ENCODE peak calls at places on chromosomes 11 and 22, in four cellular contexts. P is fibroblast of pulmonary artery, M is stomach, Q is cardiac muscle cell. U is an unnamed sample.

GRCh38 chr11:124717786-124718634 is 21.7 kb upstream of the NRGN start:
- DNase-seq in P (peak), M (no peak), Q (peak), U (peak)

GRCh38 chr11:68867067-68867466 is 25.4 kb upstream of the CPT1A start:
- DNase-seq in P (no peak), M (no peak), Q (no peak), U (no peak)

GRCh38 chr11:6319879-6320410 is 356 bp downstream of the CAVIN3 start:
- DNase-seq in P (peak), M (peak), Q (peak), U (peak)

GRCh38 chr11:68312117-68312779 is at the start of gene LRP5:
- DNase-seq in P (no peak), M (no peak), Q (peak), U (peak)

GRCh38 chr11:16881074-16881709 is 133.0 kb downstream of the PLEKHA7 start:
- DNase-seq in P (peak), M (peak), Q (peak), U (no peak)

GRCh38 chr11:74970852-74971395 is 17.8 kb upstream of the NEU3 start:
- DNase-seq in P (no peak), M (no peak), Q (no peak), U (no peak)

GRCh38 chr22:46830001-46830715 is 67.7 kb downstream of the TBC1D22A start:
- DNase-seq in P (peak), M (peak), Q (no peak), U (no peak)

GRCh38 chr11:85680897-85681296 is 5.1 kb downstream of the CCDC89 start:
- DNase-seq in P (no peak), M (no peak), Q (no peak), U (no peak)

GRCh38 chr22:50723991-50724390 is 14.0 kb upstream of the ACR start:
- DNase-seq in P (no peak), M (no peak), Q (no peak), U (no peak)

GRCh38 chr11:834371-835316 is 1.9 kb downstream of the CD151 start:
- DNase-seq in P (peak), M (peak), Q (no peak), U (no peak)

GRCh38 chr11:20488352-20488751 is 100.8 kb downstream of the PRMT3 start:
- DNase-seq in P (no peak), M (no peak), Q (no peak), U (no peak)

GRCh38 chr11:118915941-118916841 is 9.5 kb downstream of the BCL9L start:
- DNase-seq in P (no peak), M (no peak), Q (no peak), U (no peak)

GRCh38 chr11:70186420-70186819 is 16.7 kb upstream of the FADD start:
- DNase-seq in P (no peak), M (no peak), Q (no peak), U (no peak)

GRCh38 chr11:118849825-118850224 is 33.9 kb upstream of the CXCR5 start:
- DNase-seq in P (no peak), M (no peak), Q (no peak), U (no peak)

GRCh38 chr11:70364745-70365535 is 33.4 kb upstream of the CTTN start:
- DNase-seq in P (no peak), M (no peak), Q (no peak), U (no peak)

GRCh38 chr11:46338988-46339666 is 8.1 kb upstream of the DGKZ start:
- DNase-seq in P (no peak), M (no peak), Q (peak), U (no peak)

GRCh38 chr11:16511109-16511806 is 154.9 kb upstream of the SOX6 start:
- DNase-seq in P (peak), M (no peak), Q (no peak), U (no peak)

GRCh38 chr11:70384486-70385152 is 13.7 kb upstream of the CTTN start:
- DNase-seq in P (no peak), M (no peak), Q (no peak), U (no peak)

GRCh38 chr11:66109294-66109693 is 39.2 kb downstream of the PACS1 start:
- DNase-seq in P (no peak), M (no peak), Q (no peak), U (no peak)

GRCh38 chr11:47351159-47352126 is 1.1 kb downstream of the MYBPC3 start:
- DNase-seq in P (no peak), M (peak), Q (peak), U (no peak)

GRCh38 chr22:27435839-27436581 is 365.5 kb downstream of the MN1 start:
- DNase-seq in P (peak), M (no peak), Q (peak), U (peak)

GRCh38 chr11:73662445-73663157 is 16.2 kb downstream of the PLEKHB1 start:
- DNase-seq in P (no peak), M (no peak), Q (no peak), U (no peak)

GRCh38 chr11:68581901-68582300 is 102.4 kb upstream of the GAL start:
- DNase-seq in P (no peak), M (no peak), Q (no peak), U (no peak)

GRCh38 chr11:77052531-77052930 is 14.2 kb upstream of the CAPN5 start:
- DNase-seq in P (no peak), M (no peak), Q (no peak), U (no peak)

GRCh38 chr11:1255151-1255550 is 32.3 kb downstream of the MUC5B start:
- DNase-seq in P (no peak), M (no peak), Q (no peak), U (no peak)

GRCh38 chr11:70018816-70019215 is 59.3 kb upstream of the ANO1 start:
- DNase-seq in P (no peak), M (no peak), Q (no peak), U (no peak)

DNA sequence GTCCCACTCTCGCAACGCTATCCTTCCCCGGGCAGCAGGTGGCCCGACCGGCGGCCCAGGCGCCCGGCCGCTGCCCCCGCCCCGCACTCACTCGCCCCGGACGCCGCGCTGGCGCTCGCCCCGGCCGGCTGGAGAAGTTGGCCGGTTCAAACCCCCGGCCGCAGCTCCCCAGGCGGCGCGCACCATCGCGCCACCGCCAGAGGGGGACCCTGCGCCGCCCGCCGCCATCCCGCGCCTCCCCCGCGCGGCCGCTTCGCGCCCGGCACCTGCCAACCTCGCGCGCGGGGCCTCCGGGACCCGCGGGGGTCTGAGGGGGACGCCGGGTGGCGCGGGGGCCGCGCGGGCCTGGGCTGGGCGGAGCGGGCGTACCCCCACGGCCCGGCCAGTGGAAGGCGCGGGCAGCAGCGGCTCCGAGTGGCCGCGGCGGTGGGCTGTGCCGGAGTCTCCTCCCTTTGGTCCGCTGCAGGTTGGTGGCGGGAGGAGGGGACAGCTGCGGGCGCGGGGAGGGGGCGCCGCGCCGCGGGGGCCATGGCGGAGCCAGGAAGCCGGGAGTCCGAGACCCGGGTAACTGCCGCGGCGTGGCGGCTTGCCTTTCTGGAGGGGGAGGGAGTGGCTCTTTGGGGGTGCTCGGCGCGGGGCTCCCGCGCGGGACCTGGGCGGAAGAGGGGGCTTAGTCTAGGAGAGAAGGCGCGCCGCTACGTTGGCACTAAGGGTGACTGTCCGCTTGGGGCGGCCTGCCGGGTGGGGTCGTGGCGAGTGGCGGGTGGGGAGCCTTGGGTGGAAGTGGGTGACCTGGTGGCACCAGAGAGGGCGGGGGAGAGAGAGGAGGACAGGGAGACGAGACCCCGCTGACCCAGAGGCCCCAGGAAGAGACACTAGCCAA is at the start of the genes MPST and TST:
- DNase-seq in P (peak), M (peak), Q (peak), U (peak)
- TF ChIP-seq CTCF in P (no peak), M (no peak), Q (no peak), U (no peak)

GRCh38 chr11:44940424-44940823 is 10.3 kb downstream of the TP53I11 start:
- DNase-seq in P (no peak), M (no peak), Q (no peak), U (no peak)

GRCh38 chr11:44941286-44942021 is 9.2 kb downstream of the TP53I11 start:
- DNase-seq in P (no peak), M (no peak), Q (no peak), U (no peak)

GRCh38 chr11:44940835-44941234 is 9.8 kb downstream of the TP53I11 start:
- DNase-seq in P (no peak), M (no peak), Q (no peak), U (no peak)

GRCh38 chr11:44938066-44938691 is 12.5 kb downstream of the TP53I11 start:
- DNase-seq in P (no peak), M (no peak), Q (no peak), U (no peak)

DNA sequence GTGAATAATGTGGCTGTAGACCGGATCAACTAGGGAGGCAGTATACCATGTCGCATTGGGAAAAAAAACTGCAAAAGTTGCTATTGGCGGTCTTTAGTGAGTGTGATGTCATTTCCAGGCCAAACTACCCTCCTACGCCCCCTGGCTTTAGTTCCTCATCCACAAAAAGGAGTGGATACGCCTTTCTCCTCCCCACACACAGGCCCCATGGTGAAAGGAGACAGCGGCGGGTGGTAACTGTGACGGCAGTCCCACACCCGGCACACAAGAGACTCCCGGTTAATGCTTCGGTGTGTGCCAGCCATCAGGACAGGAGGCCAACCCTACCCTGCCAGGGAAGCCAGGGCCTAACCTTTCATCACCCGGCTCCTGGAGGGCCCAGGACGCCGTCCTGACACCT is 11.0 kb downstream of the TP53I11 start:
- DNase-seq in P (peak), M (no peak), Q (peak), U (peak)
- TF ChIP-seq CTCF in P (peak), M (no peak), Q (peak), U (peak)

GRCh38 chr22:32396255-32396654 is 15.8 kb downstream of the RTCB start:
- DNase-seq in P (no peak), M (no peak), Q (no peak), U (no peak)
- TF ChIP-seq CTCF in P (no peak), M (no peak), Q (no peak), U (no peak)

DNA sequence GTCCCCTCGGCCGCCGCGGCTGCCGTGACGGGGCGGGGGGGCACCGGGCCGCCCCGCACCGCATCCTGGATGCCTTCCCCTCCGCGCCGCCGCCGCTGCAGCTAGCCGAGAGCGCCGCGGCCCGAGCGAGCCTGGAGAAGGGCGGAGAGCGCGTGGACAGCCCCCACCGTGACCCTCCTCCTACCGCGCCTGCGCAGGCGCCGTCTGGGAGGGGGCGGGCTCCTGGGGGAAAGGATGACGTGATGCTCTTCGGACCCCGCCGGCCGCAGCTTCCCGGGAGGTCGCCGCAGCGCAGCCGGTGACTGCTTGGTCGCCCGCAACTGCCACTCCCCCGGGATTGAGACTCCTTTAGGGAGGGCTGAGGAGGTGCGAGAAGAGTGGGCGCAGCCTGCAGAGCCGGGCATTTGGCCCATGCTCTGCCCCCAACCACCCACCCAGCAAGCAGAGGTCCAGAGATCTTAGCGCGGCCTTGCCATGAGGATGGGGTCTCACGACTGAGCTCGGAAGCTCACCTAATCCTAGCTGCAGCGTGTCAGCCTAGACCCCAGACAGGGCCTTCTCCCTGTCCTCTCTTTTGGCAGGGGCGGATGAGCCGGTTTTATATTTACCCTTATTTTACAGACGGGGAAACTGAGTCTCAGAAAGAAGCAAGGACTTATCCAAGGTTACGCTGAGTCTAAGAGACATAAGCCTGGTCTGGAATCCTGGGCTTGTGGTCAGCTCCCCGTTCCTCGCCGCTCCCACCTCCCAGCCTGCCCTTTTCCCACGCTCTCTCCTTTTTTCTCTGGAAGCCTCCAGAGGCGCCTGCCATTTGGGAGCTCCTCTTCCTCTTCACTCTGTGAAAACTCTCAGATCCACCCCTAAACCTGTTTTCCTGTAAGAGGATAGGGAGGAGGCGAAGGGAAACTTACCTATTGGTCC is at the start of gene DENND5A:
- DNase-seq in P (peak), M (peak), Q (peak), U (peak)
- TF ChIP-seq CTCF in P (no peak), M (no peak), Q (no peak), U (no peak)

GRCh38 chr11:35247428-35247827 is 108.5 kb downstream of the CD44 start:
- DNase-seq in P (no peak), M (peak), Q (no peak), U (no peak)

GRCh38 chr11:35243774-35244173 is 104.8 kb downstream of the CD44 start:
- DNase-seq in P (no peak), M (no peak), Q (no peak), U (no peak)

GRCh38 chr11:35246725-35247124 is 107.8 kb downstream of the CD44 start:
- DNase-seq in P (peak), M (no peak), Q (peak), U (no peak)

GRCh38 chr11:35247863-35248262 is 108.9 kb downstream of the CD44 start:
- DNase-seq in P (no peak), M (no peak), Q (no peak), U (no peak)

DNA sequence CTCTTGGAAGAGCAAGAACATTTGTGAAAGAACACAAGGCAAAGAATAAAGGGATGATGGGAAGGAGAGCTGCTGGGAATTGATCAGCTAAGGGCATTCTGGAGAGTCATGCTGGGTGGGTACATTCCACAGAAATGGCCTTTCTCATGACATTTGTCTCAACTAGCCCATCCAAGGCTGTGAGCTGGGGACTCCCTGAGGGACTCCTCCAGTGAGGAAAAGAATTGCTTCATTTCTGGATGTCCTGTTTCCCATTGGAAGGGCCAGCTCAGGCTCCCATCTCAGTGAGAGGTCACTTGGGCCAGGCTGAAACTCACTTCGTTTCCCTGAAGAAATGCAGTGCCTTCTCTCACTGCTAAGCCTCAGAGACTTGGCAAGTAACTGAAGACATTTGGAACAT is 106.8 kb downstream of the CD44 start:
- DNase-seq in P (no peak), M (no peak), Q (no peak), U (no peak)
- TF ChIP-seq CTCF in P (no peak), M (no peak), Q (no peak), U (no peak)

GRCh38 chr22:39212721-39213376 is 31.9 kb downstream of the PDGFB start:
- DNase-seq in P (peak), M (no peak), Q (no peak), U (no peak)
- TF ChIP-seq CTCF in P (peak), M (no peak), Q (peak), U (no peak)

U was measured in endothelial cell.